ENCODE peak calls at places on chromosomes 16 and 17, in nine cellular contexts. One of them, this sample, is unnamed.

GRCh38 chr17:50264263-50265113 is 9.8 kb upstream of the TMEM92 start:
- DNase-seq in mucosa of descending colon: no peak
- DNase-seq in uterus: peak; percentile 72
- DNase-seq in left ventricle myocardium inferior: no peak
- DNase-seq in H1: peak; percentile 63
- DNase-seq in stomach: no peak
- DNase-seq in mesendoderm: no peak
- DNase-seq in A549: no peak
- DNase-seq in H9: peak; percentile 75
- DNase-seq in this sample: no peak

GRCh38 chr17:81365148-81365600 is 30.1 kb upstream of the BAHCC1 start:
- DNase-seq in mucosa of descending colon: peak; percentile 78
- DNase-seq in uterus: peak; percentile 65
- DNase-seq in left ventricle myocardium inferior: no peak
- DNase-seq in H1: peak; percentile 68
- DNase-seq in stomach: peak; percentile 89
- DNase-seq in mesendoderm: peak; percentile 41
- DNase-seq in A549: no peak
- DNase-seq in H9: peak; percentile 82
- DNase-seq in this sample: peak; percentile 58

GRCh38 chr17:42087042-42087701 is 11.1 kb downstream of the ZNF385C start:
- DNase-seq in mucosa of descending colon: no peak
- DNase-seq in uterus: no peak
- DNase-seq in left ventricle myocardium inferior: no peak
- DNase-seq in H1: no peak
- DNase-seq in stomach: no peak
- DNase-seq in mesendoderm: no peak
- DNase-seq in A549: no peak
- DNase-seq in H9: no peak
- DNase-seq in this sample: no peak

GRCh38 chr17:8314797-8315739 is 5.0 kb downstream of the ARHGEF15 start:
- DNase-seq in mucosa of descending colon: no peak
- DNase-seq in uterus: no peak
- DNase-seq in left ventricle myocardium inferior: no peak
- DNase-seq in H1: no peak
- DNase-seq in stomach: peak; percentile 26
- DNase-seq in mesendoderm: no peak
- DNase-seq in A549: no peak
- DNase-seq in H9: no peak
- DNase-seq in this sample: peak; percentile 62

GRCh38 chr17:80519091-80519781 is 25.4 kb upstream of the RPTOR start:
- DNase-seq in mucosa of descending colon: no peak
- DNase-seq in uterus: no peak
- DNase-seq in left ventricle myocardium inferior: no peak
- DNase-seq in H1: no peak
- DNase-seq in stomach: no peak
- DNase-seq in mesendoderm: no peak
- DNase-seq in A549: no peak
- DNase-seq in H9: no peak
- DNase-seq in this sample: no peak

GRCh38 chr17:48191362-48191761 is 83.8 kb downstream of the SNX11 start:
- DNase-seq in mucosa of descending colon: no peak
- DNase-seq in uterus: no peak
- DNase-seq in left ventricle myocardium inferior: no peak
- DNase-seq in H1: no peak
- DNase-seq in stomach: no peak
- DNase-seq in mesendoderm: no peak
- DNase-seq in A549: no peak
- DNase-seq in H9: no peak
- DNase-seq in this sample: no peak

GRCh38 chr17:16419074-16419928 is 3.9 kb downstream of the TRPV2 start:
- DNase-seq in mucosa of descending colon: no peak
- DNase-seq in uterus: no peak
- DNase-seq in left ventricle myocardium inferior: no peak
- DNase-seq in H1: no peak
- DNase-seq in stomach: no peak
- DNase-seq in mesendoderm: peak; percentile 82
- DNase-seq in A549: peak; percentile 58
- DNase-seq in H9: no peak
- DNase-seq in this sample: peak; percentile 71

GRCh38 chr17:80881321-80881720 is 110.3 kb upstream of the CHMP6 start:
- DNase-seq in mucosa of descending colon: peak; percentile 18
- DNase-seq in uterus: no peak
- DNase-seq in left ventricle myocardium inferior: no peak
- DNase-seq in H1: no peak
- DNase-seq in stomach: no peak
- DNase-seq in mesendoderm: no peak
- DNase-seq in A549: no peak
- DNase-seq in H9: no peak
- DNase-seq in this sample: no peak

GRCh38 chr16:70430667-70431536 is 8.0 kb downstream of the ST3GAL2 start:
- DNase-seq in mucosa of descending colon: no peak
- DNase-seq in uterus: no peak
- DNase-seq in left ventricle myocardium inferior: no peak
- DNase-seq in H1: no peak
- DNase-seq in stomach: no peak
- DNase-seq in mesendoderm: peak; percentile 69
- DNase-seq in A549: no peak
- DNase-seq in H9: peak; percentile 69
- DNase-seq in this sample: peak; percentile 22

GRCh38 chr16:67546761-67547422 is 15.4 kb upstream of the CTCF start:
- DNase-seq in mucosa of descending colon: peak; percentile 90
- DNase-seq in uterus: peak; percentile 70
- DNase-seq in left ventricle myocardium inferior: peak; percentile 78
- DNase-seq in H1: peak; percentile 92
- DNase-seq in stomach: peak; percentile 88
- DNase-seq in mesendoderm: peak; percentile 86
- DNase-seq in A549: peak; percentile 73
- DNase-seq in H9: peak; percentile 88
- DNase-seq in this sample: peak; percentile 81

GRCh38 chr17:41823580-41823979 is 10.8 kb downstream of the FKBP10 start:
- DNase-seq in mucosa of descending colon: no peak
- DNase-seq in uterus: no peak
- DNase-seq in left ventricle myocardium inferior: no peak
- DNase-seq in H1: no peak
- DNase-seq in stomach: no peak
- DNase-seq in mesendoderm: no peak
- DNase-seq in A549: no peak
- DNase-seq in H9: no peak
- DNase-seq in this sample: no peak

GRCh38 chr17:62781826-62782225 is 26.3 kb downstream of the MARCHF10 start:
- DNase-seq in mucosa of descending colon: no peak
- DNase-seq in uterus: no peak
- DNase-seq in left ventricle myocardium inferior: no peak
- DNase-seq in H1: no peak
- DNase-seq in stomach: no peak
- DNase-seq in mesendoderm: no peak
- DNase-seq in A549: peak; percentile 69
- DNase-seq in H9: peak; percentile 10
- DNase-seq in this sample: no peak

GRCh38 chr17:62781356-62781755 is 26.8 kb downstream of the MARCHF10 start:
- DNase-seq in mucosa of descending colon: no peak
- DNase-seq in uterus: no peak
- DNase-seq in left ventricle myocardium inferior: no peak
- DNase-seq in H1: no peak
- DNase-seq in stomach: no peak
- DNase-seq in mesendoderm: no peak
- DNase-seq in A549: no peak
- DNase-seq in H9: peak; percentile 9
- DNase-seq in this sample: no peak

GRCh38 chr17:62778990-62779681 is 29.0 kb downstream of the MARCHF10 start:
- DNase-seq in mucosa of descending colon: peak; percentile 37
- DNase-seq in uterus: peak; percentile 59
- DNase-seq in left ventricle myocardium inferior: no peak
- DNase-seq in H1: no peak
- DNase-seq in stomach: peak; percentile 72
- DNase-seq in mesendoderm: no peak
- DNase-seq in A549: peak; percentile 92
- DNase-seq in H9: peak; percentile 63
- DNase-seq in this sample: peak; percentile 75

GRCh38 chr17:62780951-62781350 is 27.2 kb downstream of the MARCHF10 start:
- DNase-seq in mucosa of descending colon: no peak
- DNase-seq in uterus: no peak
- DNase-seq in left ventricle myocardium inferior: no peak
- DNase-seq in H1: no peak
- DNase-seq in stomach: no peak
- DNase-seq in mesendoderm: no peak
- DNase-seq in A549: no peak
- DNase-seq in H9: no peak
- DNase-seq in this sample: no peak

DNA sequence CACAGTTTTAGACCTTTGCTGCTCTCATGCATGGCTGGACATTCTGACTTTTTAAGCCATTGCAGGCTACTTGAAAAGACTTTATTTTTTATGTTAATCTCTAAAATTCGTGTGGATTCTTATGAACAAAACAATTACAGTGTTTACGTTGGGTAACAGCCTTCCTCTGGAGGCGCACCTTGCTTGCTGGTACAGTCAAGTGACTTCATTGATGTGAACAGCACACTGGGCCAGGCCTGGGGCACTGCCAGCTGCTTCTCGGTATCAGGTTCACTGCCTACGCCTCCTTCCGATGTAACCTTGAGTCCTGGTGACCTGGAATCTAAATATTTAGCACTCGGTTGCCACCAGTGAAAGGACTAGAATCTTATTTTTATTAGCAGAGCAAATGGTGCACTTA is 27.8 kb downstream of the MARCHF10 start:
- DNase-seq in mucosa of descending colon: no peak
- DNase-seq in uterus: no peak
- DNase-seq in left ventricle myocardium inferior: peak; percentile 23
- DNase-seq in H1: no peak
- DNase-seq in stomach: peak; percentile 86
- DNase-seq in mesendoderm: no peak
- DNase-seq in A549: no peak
- DNase-seq in H9: peak; percentile 24
- DNase-seq in this sample: peak; percentile 86
- H3K4me1 ChIP-seq in mucosa of descending colon: no peaks in the 10 kb centered on the region
- H3K4me1 ChIP-seq in uterus: no peaks in the 10 kb centered on the region
- H3K4me1 ChIP-seq in left ventricle myocardium inferior: no peaks in the 10 kb centered on the region
- H3K4me1 ChIP-seq in H1: peaks cover 3% of the 10 kb centered on the region
- H3K4me1 ChIP-seq in stomach: peaks cover 18% of the 10 kb centered on the region
- H3K4me1 ChIP-seq in mesendoderm: no peaks in the 10 kb centered on the region
- H3K4me1 ChIP-seq in A549: peaks cover 44% of the 10 kb centered on the region
- H3K4me1 ChIP-seq in H9: no peaks in the 10 kb centered on the region
- H3K4me1 ChIP-seq in this sample: no peaks in the 10 kb centered on the region

GRCh38 chr16:11494433-11494832 is 92.3 kb downstream of the LITAF start:
- DNase-seq in mucosa of descending colon: no peak
- DNase-seq in uterus: no peak
- DNase-seq in left ventricle myocardium inferior: no peak
- DNase-seq in H1: peak; percentile 71
- DNase-seq in stomach: no peak
- DNase-seq in mesendoderm: peak; percentile 51
- DNase-seq in A549: no peak
- DNase-seq in H9: peak; percentile 58
- DNase-seq in this sample: no peak
- H3K4me1 ChIP-seq in mucosa of descending colon: peaks cover 10% of the 10 kb centered on the region
- H3K4me1 ChIP-seq in uterus: peaks cover 17% of the 10 kb centered on the region
- H3K4me1 ChIP-seq in left ventricle myocardium inferior: peaks cover 35% of the 10 kb centered on the region
- H3K4me1 ChIP-seq in H1: peaks cover 32% of the 10 kb centered on the region
- H3K4me1 ChIP-seq in stomach: peaks cover 49% of the 10 kb centered on the region
- H3K4me1 ChIP-seq in mesendoderm: peaks cover 4% of the 10 kb centered on the region
- H3K4me1 ChIP-seq in A549: peaks cover 54% of the 10 kb centered on the region
- H3K4me1 ChIP-seq in H9: peaks cover 2% of the 10 kb centered on the region
- H3K4me1 ChIP-seq in this sample: peaks cover 13% of the 10 kb centered on the region

GRCh38 chr17:59428896-59429460 is 97.5 kb downstream of the YPEL2 start:
- DNase-seq in mucosa of descending colon: peak; percentile 23
- DNase-seq in uterus: no peak
- DNase-seq in left ventricle myocardium inferior: no peak
- DNase-seq in H1: no peak
- DNase-seq in stomach: no peak
- DNase-seq in mesendoderm: no peak
- DNase-seq in A549: no peak
- DNase-seq in H9: no peak
- DNase-seq in this sample: no peak

GRCh38 chr17:59425085-59425901 is 93.8 kb downstream of the YPEL2 start:
- DNase-seq in mucosa of descending colon: no peak
- DNase-seq in uterus: peak; percentile 56
- DNase-seq in left ventricle myocardium inferior: peak; percentile 41
- DNase-seq in H1: no peak
- DNase-seq in stomach: no peak
- DNase-seq in mesendoderm: peak; percentile 62
- DNase-seq in A549: no peak
- DNase-seq in H9: no peak
- DNase-seq in this sample: no peak

GRCh38 chr17:59426031-59426430 is 94.6 kb downstream of the YPEL2 start:
- DNase-seq in mucosa of descending colon: no peak
- DNase-seq in uterus: no peak
- DNase-seq in left ventricle myocardium inferior: no peak
- DNase-seq in H1: no peak
- DNase-seq in stomach: no peak
- DNase-seq in mesendoderm: peak; percentile 18
- DNase-seq in A549: no peak
- DNase-seq in H9: no peak
- DNase-seq in this sample: no peak

GRCh38 chr17:59427425-59427921 is 96.0 kb downstream of the YPEL2 start:
- DNase-seq in mucosa of descending colon: no peak
- DNase-seq in uterus: no peak
- DNase-seq in left ventricle myocardium inferior: no peak
- DNase-seq in H1: no peak
- DNase-seq in stomach: no peak
- DNase-seq in mesendoderm: peak; percentile 88
- DNase-seq in A549: peak; percentile 20
- DNase-seq in H9: no peak
- DNase-seq in this sample: peak; percentile 67

DNA sequence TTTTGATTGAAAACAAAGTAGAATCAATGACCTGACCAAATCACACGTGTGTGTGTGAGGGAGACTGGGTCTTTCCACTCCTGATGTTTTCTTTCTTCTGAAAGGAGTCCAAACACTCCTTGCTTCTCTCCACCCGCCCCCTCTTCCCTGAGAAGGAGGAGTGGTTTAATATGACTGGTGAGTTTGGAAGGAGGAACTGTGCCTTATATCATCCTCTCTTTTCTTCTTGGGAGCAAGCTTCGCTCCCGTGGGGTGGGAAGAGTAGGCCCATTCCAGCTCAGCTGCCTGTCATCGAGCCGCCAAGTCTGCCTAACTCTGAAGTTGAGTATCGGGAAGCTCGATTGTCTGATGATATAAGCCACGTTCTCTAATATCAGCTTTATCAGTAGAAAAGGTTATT is 96.5 kb downstream of the YPEL2 start:
- DNase-seq in mucosa of descending colon: no peak
- DNase-seq in uterus: peak; percentile 52
- DNase-seq in left ventricle myocardium inferior: no peak
- DNase-seq in H1: no peak
- DNase-seq in stomach: no peak
- DNase-seq in mesendoderm: no peak
- DNase-seq in A549: no peak
- DNase-seq in H9: no peak
- DNase-seq in this sample: peak; percentile 45
- H3K4me1 ChIP-seq in mucosa of descending colon: no peaks in the 10 kb centered on the region
- H3K4me1 ChIP-seq in uterus: peaks cover 22% of the 10 kb centered on the region
- H3K4me1 ChIP-seq in left ventricle myocardium inferior: peaks cover 63% of the 10 kb centered on the region
- H3K4me1 ChIP-seq in H1: peaks cover 5% of the 10 kb centered on the region
- H3K4me1 ChIP-seq in stomach: peaks cover 67% of the 10 kb centered on the region
- H3K4me1 ChIP-seq in mesendoderm: peaks cover 19% of the 10 kb centered on the region
- H3K4me1 ChIP-seq in A549: peaks cover 7% of the 10 kb centered on the region
- H3K4me1 ChIP-seq in H9: no peaks in the 10 kb centered on the region
- H3K4me1 ChIP-seq in this sample: peaks cover 35% of the 10 kb centered on the region

GRCh38 chr17:6755281-6755680 is 565 bp upstream of the XAF1 start:
- DNase-seq in mucosa of descending colon: no peak
- DNase-seq in uterus: peak; percentile 70
- DNase-seq in left ventricle myocardium inferior: peak; percentile 76
- DNase-seq in H1: no peak
- DNase-seq in stomach: no peak
- DNase-seq in mesendoderm: no peak
- DNase-seq in A549: no peak
- DNase-seq in H9: no peak
- DNase-seq in this sample: no peak
- H3K4me1 ChIP-seq in mucosa of descending colon: peaks cover 2% of the 10 kb centered on the region
- H3K4me1 ChIP-seq in uterus: no peaks in the 10 kb centered on the region
- H3K4me1 ChIP-seq in left ventricle myocardium inferior: peaks cover 69% of the 10 kb centered on the region
- H3K4me1 ChIP-seq in H1: peaks cover 12% of the 10 kb centered on the region
- H3K4me1 ChIP-seq in stomach: peaks cover 51% of the 10 kb centered on the region
- H3K4me1 ChIP-seq in mesendoderm: peaks cover 2% of the 10 kb centered on the region
- H3K4me1 ChIP-seq in A549: peaks cover 6% of the 10 kb centered on the region
- H3K4me1 ChIP-seq in H9: peaks cover 9% of the 10 kb centered on the region
- H3K4me1 ChIP-seq in this sample: peaks cover 25% of the 10 kb centered on the region

This sample was measured in thyroid gland.